ENCODE peak calls at places on chromosome 20, in six cellular contexts. E, F, H, N, S and Z are unnamed samples.

GRCh38 chr20:24118781-24119175 is 130.2 kb upstream of the GGTLC1 start:
- DNase-seq in S (no peak), F (no peak), N (no peak), H (no peak), E (no peak), Z (no peak)

GRCh38 chr20:59032713-59033059 is 551 bp upstream of the ATP5F1E start:
- DNase-seq in E (peak), F (no peak), S (no peak), N (no peak), H (no peak), Z (no peak)

GRCh38 chr20:11807070-11807741 is 110.5 kb upstream of the BTBD3 start:
- DNase-seq in H (peak), N (no peak), S (no peak), E (no peak), F (no peak), Z (no peak)

GRCh38 chr20:51480507-51481270 is 61.8 kb downstream of the NFATC2 start:
- DNase-seq in H (no peak), S (no peak), F (peak), E (no peak), N (no peak), Z (peak)

GRCh38 chr20:46661659-46662058 is 10.4 kb upstream of the SLC13A3 start:
- DNase-seq in E (no peak), S (no peak), H (no peak), F (no peak), N (no peak), Z (no peak)

GRCh38 chr20:64130876-64131275 is 23.5 kb upstream of the NPBWR2 start:
- DNase-seq in S (no peak), F (no peak), N (no peak), H (no peak), E (peak), Z (no peak)

GRCh38 chr20:10843161-10843711 is 169.4 kb upstream of the JAG1 start:
- DNase-seq in H (no peak), N (no peak), S (no peak), F (no peak), E (no peak), Z (no peak)

GRCh38 chr20:59525500-59526241 is 78.7 kb upstream of the PHACTR3 start:
- DNase-seq in F (peak), N (no peak), E (peak), H (peak), S (peak), Z (peak)

GRCh38 chr20:699811-700338 is 24.3 kb upstream of the SCRT2 start:
- DNase-seq in H (no peak), S (peak), E (peak), N (no peak), F (no peak), Z (no peak)

GRCh38 chr20:57439432-57439831 is 48.2 kb downstream of the RBM38 start:
- DNase-seq in S (no peak), H (no peak), N (no peak), F (no peak), E (no peak), Z (no peak)

GRCh38 chr20:58645277-58645968 is 5.7 kb upstream of the STX16 start:
- DNase-seq in F (no peak), S (no peak), H (no peak), N (no peak), E (no peak), Z (no peak)

GRCh38 chr20:44328428-44328827 is 8.4 kb upstream of the R3HDML start:
- DNase-seq in F (no peak), N (no peak), S (no peak), E (no peak), H (no peak), Z (no peak)

GRCh38 chr20:53645582-53645897 is 51.9 kb upstream of the ZNF217 start:
- DNase-seq in F (no peak), E (no peak), N (no peak), S (no peak), H (no peak), Z (no peak)

GRCh38 chr20:49685809-49686208 is 27.9 kb downstream of the B4GALT5 start:
- DNase-seq in N (no peak), F (no peak), E (no peak), S (no peak), H (no peak), Z (no peak)

GRCh38 chr20:49951160-49951559 is 15.0 kb downstream of the RNF114 start:
- DNase-seq in S (no peak), N (no peak), F (no peak), E (no peak), H (no peak), Z (no peak)

GRCh38 chr20:34522969-34523871 is 7.0 kb downstream of the DYNLRB1 start:
- DNase-seq in H (peak), F (peak), S (peak), N (no peak), E (peak), Z (peak)

GRCh38 chr20:63360850-63361497 is at the start of gene CHRNA4:
- DNase-seq in E (peak), S (peak), H (no peak), F (no peak), N (no peak), Z (no peak)

GRCh38 chr20:21548390-21549035 is 34.6 kb upstream of the NKX2-2 start:
- DNase-seq in E (no peak), F (peak), N (no peak), H (no peak), S (no peak), Z (peak)

GRCh38 chr20:48313346-48313745 is 514.5 kb downstream of the PREX1 start:
- DNase-seq in H (no peak), E (no peak), N (no peak), S (no peak), F (no peak), Z (no peak)

GRCh38 chr20:35735828-35736470 is 6.1 kb downstream of the RBM39 start:
- DNase-seq in N (no peak), S (no peak), H (no peak), E (no peak), F (no peak), Z (no peak)

GRCh38 chr20:49344975-49345374 is 67.1 kb upstream of the ZNFX1 start:
- DNase-seq in E (no peak), S (no peak), H (peak), F (no peak), N (peak), Z (no peak)

GRCh38 chr20:44326391-44327159 is 10.3 kb upstream of the R3HDML start:
- DNase-seq in S (peak), H (no peak), N (no peak), F (no peak), E (no peak), Z (no peak)

GRCh38 chr20:21161926-21162325 is 36.0 kb downstream of the KIZ start:
- DNase-seq in E (no peak), H (no peak), N (no peak), S (no peak), F (no peak), Z (no peak)

GRCh38 chr20:24134284-24134683 is 145.7 kb upstream of the GGTLC1 start:
- DNase-seq in E (no peak), H (no peak), N (no peak), S (peak), F (no peak), Z (no peak)

GRCh38 chr20:62732356-62732755 is 23.7 kb downstream of the NTSR1 start:
- DNase-seq in E (no peak), N (no peak), H (no peak), F (no peak), S (no peak), Z (no peak)

GRCh38 chr20:32509639-32510066 is 75.5 kb downstream of the NOL4L start:
- DNase-seq in E (peak), S (no peak), F (no peak), H (no peak), N (no peak), Z (no peak)

GRCh38 chr20:50460608-50461268 is 49.4 kb upstream of the PTPN1 start:
- DNase-seq in N (peak), H (peak), F (peak), S (peak), E (peak), Z (peak)

GRCh38 chr20:62725596-62726268 is 17.1 kb downstream of the NTSR1 start:
- DNase-seq in N (no peak), S (no peak), F (no peak), E (no peak), H (no peak), Z (no peak)

GRCh38 chr20:22379472-22379871 is 204.9 kb downstream of the FOXA2 start:
- DNase-seq in E (no peak), F (no peak), N (peak), H (peak), S (no peak), Z (no peak)

GRCh38 chr20:2483504-2483903 is 12.9 kb upstream of the SNRPB start:
- DNase-seq in S (no peak), F (no peak), E (no peak), N (no peak), H (no peak), Z (no peak)

GRCh38 chr20:39660965-39661364 is 698.8 kb downstream of the DHX35 start:
- DNase-seq in F (no peak), E (no peak), N (no peak), H (no peak), S (no peak), Z (no peak)

GRCh38 chr20:37383229-37383989 is 37.5 kb downstream of the SRC start:
- DNase-seq in F (no peak), H (peak), S (no peak), N (no peak), E (no peak), Z (no peak)

GRCh38 chr20:57851786-57852185 is 142.0 kb upstream of the PMEPA1 start:
- DNase-seq in E (no peak), H (no peak), N (no peak), F (no peak), S (no peak), Z (no peak)

GRCh38 chr20:14631011-14631410 is 293.6 kb upstream of the FLRT3 start:
- DNase-seq in F (no peak), N (no peak), E (no peak), S (no peak), H (no peak), Z (no peak)

GRCh38 chr20:31908016-31908415 is 37.6 kb downstream of the TTLL9 start:
- DNase-seq in N (no peak), H (no peak), F (no peak), E (no peak), S (no peak), Z (no peak)

GRCh38 chr20:47178851-47179250 is 177.6 kb downstream of the ZMYND8 start:
- DNase-seq in H (no peak), N (no peak), F (no peak), S (no peak), E (no peak), Z (no peak)

GRCh38 chr20:32524871-32525501 is 60.1 kb downstream of the NOL4L start:
- DNase-seq in H (no peak), F (no peak), N (no peak), S (no peak), E (peak), Z (no peak)

GRCh38 chr20:35837577-35838195 is 65.9 kb downstream of the PHF20 start:
- DNase-seq in N (no peak), H (no peak), E (no peak), S (no peak), F (no peak), Z (no peak)